ENCODE peak calls at places on chromosomes 4 and X, in ten cellular contexts. Y, A, V, M, P, D, Z, K, I and O are unnamed samples.

GRCh38 chr4:87843936-87844335 is 11.2 kb downstream of the MEPE start:
- DNase-seq in K (peak; percentile 86), I (no peak), V (peak; percentile 75), P (peak; percentile 82), A (no peak), Z (peak; percentile 26), M (peak; percentile 95), D (no peak), Y (no peak), O (peak; percentile 82)

GRCh38 chrX:30343206-30343605 is 34.0 kb upstream of the NR0B1 start:
- DNase-seq in K (no peak), P (no peak), A (no peak), Y (no peak), Z (no peak), I (no peak), D (no peak), V (no peak), M (no peak), O (no peak)

GRCh38 chr4:80307774-80308465 is 27.6 kb upstream of the CFAP299 start:
- DNase-seq in Y (no peak), Z (no peak), K (peak; percentile 82), V (peak; percentile 54), D (no peak), A (no peak), M (peak; percentile 83), I (no peak), P (peak; percentile 47), O (peak; percentile 61)

GRCh38 chr4:172953896-172954568 is 214.6 kb upstream of the GALNT7 start:
- DNase-seq in V (no peak), K (no peak), M (peak; percentile 40), Y (no peak), A (no peak), D (no peak), Z (no peak), I (no peak), P (no peak), O (no peak)

GRCh38 chr4:82599336-82599735 is 37.5 kb upstream of the TMEM150C start:
- DNase-seq in K (no peak), M (peak; percentile 1), Y (no peak), D (no peak), V (no peak), I (no peak), Z (no peak), A (peak; percentile 31), P (no peak), O (no peak)

GRCh38 chr4:83113429-83113786 is 1.1 kb downstream of the PLAC8 start:
- DNase-seq in A (no peak), I (no peak), V (no peak), P (peak; percentile 67), K (no peak), Z (no peak), Y (no peak), D (no peak), M (no peak), O (no peak)

GRCh38 chr4:88803600-88804096 is 106.0 kb upstream of the NAP1L5 start:
- DNase-seq in K (peak; percentile 83), Z (peak; percentile 77), V (peak; percentile 93), M (peak; percentile 97), P (peak; percentile 93), D (no peak), A (no peak), Y (peak; percentile 68), I (peak; percentile 73), O (peak; percentile 96)

GRCh38 chrX:43971966-43972961 is 926 bp downstream of the NDP start:
- DNase-seq in K (peak; percentile 34), P (no peak), V (no peak), Y (no peak), D (no peak), M (peak; percentile 28), A (no peak), Z (no peak), I (no peak), O (peak; percentile 57)

GRCh38 chrX:150478496-150479492 is 89.6 kb upstream of the MTM1 start:
- DNase-seq in K (no peak), M (no peak), P (no peak), D (no peak), Y (no peak), Z (no peak), I (no peak), A (no peak), V (no peak), O (no peak)

GRCh38 chrX:123590842-123591491 is 141.9 kb downstream of the THOC2 start:
- DNase-seq in K (peak; percentile 49), P (peak; percentile 22), A (no peak), D (no peak), Y (no peak), M (peak; percentile 9), I (peak; percentile 35), Z (no peak), V (peak; percentile 32), O (no peak)

GRCh38 chr4:1321486-1321885 is 25.5 kb upstream of the UVSSA start:
- DNase-seq in V (no peak), P (no peak), K (no peak), Z (no peak), A (no peak), D (no peak), M (no peak), Y (peak; percentile 49), I (peak; percentile 64), O (no peak)

GRCh38 chr4:73892966-73893365 is 23.8 kb downstream of the CXCL1 start:
- DNase-seq in K (no peak), P (no peak), Z (no peak), A (no peak), V (no peak), D (no peak), I (no peak), M (no peak), Y (no peak), O (no peak)

GRCh38 chr4:121139533-121140222 is 24.4 kb downstream of the TNIP3 start:
- DNase-seq in K (peak; percentile 93), M (peak; percentile 67), P (peak; percentile 66), Z (no peak), V (peak; percentile 44), D (no peak), A (no peak), I (no peak), Y (no peak), O (peak; percentile 35)

GRCh38 chr4:111633663-111634266 is 511.5 kb upstream of the FAM241A start:
- DNase-seq in V (no peak), P (no peak), Z (no peak), M (no peak), I (no peak), D (no peak), Y (no peak), A (no peak), K (no peak), O (no peak)

GRCh38 chr4:25792200-25792791 is 70.5 kb downstream of the SEL1L3 start:
- DNase-seq in P (no peak), K (no peak), Z (no peak), D (no peak), V (peak; percentile 29), Y (no peak), M (peak; percentile 21), I (no peak), A (peak; percentile 68), O (no peak)

GRCh38 chrX:70422886-70423336 is at the start of gene GDPD2:
- DNase-seq in Y (no peak), I (no peak), V (peak; percentile 48), P (no peak), D (no peak), Z (no peak), K (peak; percentile 38), M (no peak), A (no peak), O (no peak)
- TF ChIP-seq CTCF in Y (peak; percentile 6), I (no peak), V (no peak), P (peak; percentile 2), D (no peak), Z (no peak), K (no peak), M (no peak), A (no peak), O (no peak)

GRCh38 chr4:30719363-30720020 is 677 bp upstream of the PCDH7 start:
- DNase-seq in I (peak; percentile 94), D (peak; percentile 66), P (peak; percentile 13), A (peak; percentile 64), Y (peak; percentile 57), K (peak; percentile 70), V (peak; percentile 65), Z (no peak), M (peak; percentile 54), O (peak; percentile 74)
- H3K4me3 ChIP-seq in I (peak overlapping the region; percentile 62), D (peak overlapping the region; percentile 72), P (peak overlapping the region; percentile 50), A (peak overlapping the region; percentile 75), Y (peak overlapping the region; percentile 60), K (peak overlapping the region; percentile 83), V (peak overlapping the region; percentile 92), Z (peak overlapping the region; percentile 63), M (peak overlapping the region; percentile 71), O (peak overlapping the region; percentile 63)

GRCh38 chrX:56763556-56764152 is 34.6 kb downstream of the NBDY start:
- DNase-seq in K (peak; percentile 16), Y (peak; percentile 88), V (no peak), Z (no peak), P (no peak), I (peak; percentile 77), D (peak; percentile 88), A (no peak), M (no peak), O (no peak)
- TF ChIP-seq CTCF in K (no peak), Y (peak; percentile 81), V (no peak), Z (peak; percentile 56), P (no peak), I (peak; percentile 50), D (peak; percentile 68), A (no peak), M (no peak), O (no peak)

DNA sequence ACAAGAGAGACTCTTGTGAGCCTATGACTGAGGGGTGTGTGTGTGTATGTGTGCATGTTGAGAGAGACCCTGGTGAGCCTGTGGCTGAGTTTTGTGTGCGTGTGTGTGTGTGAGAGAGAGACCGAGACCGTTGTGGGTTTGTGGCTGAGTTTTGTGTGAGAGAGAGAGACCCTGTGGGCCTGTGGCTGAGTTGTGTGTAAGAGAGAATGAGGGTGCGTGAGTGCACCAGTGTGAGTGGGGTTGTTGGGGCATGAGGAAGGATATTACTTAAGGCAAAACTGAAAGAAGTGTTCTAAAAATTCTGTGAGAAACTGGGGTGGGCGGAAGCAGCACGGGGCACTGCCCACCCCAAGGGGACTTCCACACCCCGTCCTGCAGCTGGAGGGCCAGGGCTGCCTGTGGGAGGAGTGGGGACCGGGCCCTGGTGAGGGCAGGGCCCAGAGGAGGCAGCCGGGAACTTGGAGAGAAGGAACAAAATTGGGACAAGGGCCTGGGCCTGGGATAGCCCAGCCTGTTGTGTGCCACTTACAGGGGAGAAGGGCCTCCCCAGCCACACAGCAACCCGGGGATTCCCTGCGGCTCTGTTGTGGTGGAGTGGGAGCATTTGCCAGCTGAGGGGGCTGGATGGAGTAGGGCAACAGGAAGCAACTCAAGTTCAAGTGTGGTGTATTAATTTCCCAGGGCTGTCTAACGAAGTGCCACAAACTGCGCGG is 22.0 kb downstream of the TMEM131L start:
- DNase-seq in M (peak; percentile 45), K (peak; percentile 63), Z (no peak), A (no peak), Y (no peak), I (no peak), D (no peak), V (peak; percentile 54), P (no peak), O (no peak)
- H3K4me3 ChIP-seq in M (no peak overlapping the region), K (no peak overlapping the region), Z (peak overlapping the region; percentile 20), A (no peak overlapping the region), Y (peak overlapping the region; percentile 52), I (peak overlapping the region; percentile 49), D (peak overlapping the region; percentile 16), V (no peak overlapping the region), P (no peak overlapping the region), O (no peak overlapping the region)

GRCh38 chr4:109873791-109874514 is 26.0 kb downstream of the LRIT3 start:
- DNase-seq in V (peak; percentile 10), K (peak; percentile 3), Z (no peak), I (no peak), A (no peak), D (no peak), P (peak; percentile 51), M (peak; percentile 44), Y (no peak), O (peak; percentile 53)
- TF ChIP-seq CTCF in V (no peak), K (no peak), Z (no peak), I (no peak), A (no peak), D (no peak), P (no peak), M (no peak), Y (no peak), O (no peak)